ENCODE peak calls at places on chromosomes 13 and 19, in four cellular contexts. U is K562, G is GM12878, V is SK-N-SH. K is an unnamed sample.

GRCh38 chr13:82569581-82569980 is 1312.7 kb downstream of the SLITRK1 start:
- DNase-seq in G (no peak), V (no peak), U (no peak), K (no peak)

GRCh38 chr19:57334191-57334590 is 13.9 kb downstream of the ZNF543 start:
- DNase-seq in U (no peak), V (no peak), G (no peak), K (no peak)

GRCh38 chr13:20495087-20496023 is 30.3 kb downstream of the CRYL1 start:
- DNase-seq in G (peak; percentile 40), U (peak; percentile 50), V (peak; percentile 74), K (peak; percentile 68)

GRCh38 chr13:93708323-93709075 is 481.9 kb downstream of the GPC6 start:
- DNase-seq in G (no peak), V (no peak), U (no peak), K (no peak)

GRCh38 chr13:114079601-114080536 is 52.6 kb downstream of the RASA3 start:
- DNase-seq in G (no peak), V (no peak), U (no peak), K (no peak)

GRCh38 chr19:33465371-33465770 is 56.2 kb downstream of the PEPD start:
- DNase-seq in V (no peak), U (no peak), G (no peak), K (no peak)

GRCh38 chr13:67228031-67228430 is 2.1 kb downstream of the PCDH9 start:
- DNase-seq in G (no peak), U (no peak), V (no peak), K (no peak)

GRCh38 chr13:48094404-48094780 is 512 bp downstream of the MED4 start:
- DNase-seq in G (no peak), U (peak; percentile 21), V (no peak), K (no peak)

GRCh38 chr13:48901786-48902185 is 73.9 kb upstream of the FNDC3A start:
- DNase-seq in U (no peak), V (no peak), G (no peak), K (no peak)

GRCh38 chr19:6260912-6261636 is 18.7 kb downstream of the MLLT1 start:
- DNase-seq in G (no peak), U (peak; percentile 60), V (peak; percentile 84), K (peak; percentile 38)

GRCh38 chr13:45596800-45597484 is 18.6 kb downstream of the ERICH6B start:
- DNase-seq in U (no peak), V (no peak), G (no peak), K (no peak)

GRCh38 chr19:49565261-49565660 is 15.1 kb downstream of the NOSIP start:
- DNase-seq in U (no peak), G (no peak), V (no peak), K (no peak)

GRCh38 chr19:29379257-29379986 is 146.4 kb upstream of the VSTM2B start:
- DNase-seq in V (no peak), G (no peak), U (no peak), K (peak; percentile 26)

GRCh38 chr13:35992964-35993363 is 138.2 kb downstream of the DCLK1 start:
- DNase-seq in U (no peak), V (no peak), G (no peak), K (no peak)

GRCh38 chr13:44422755-44423643 is 49.4 kb downstream of the SERP2 start:
- DNase-seq in U (no peak), G (no peak), V (no peak), K (no peak)

GRCh38 chr13:102757006-102757405 is 16.6 kb downstream of the TEX30 start:
- DNase-seq in V (no peak), U (no peak), G (no peak), K (no peak)

GRCh38 chr13:32309312-32309711 is 5.9 kb downstream of the ZAR1L start:
- DNase-seq in V (no peak), G (no peak), U (no peak), K (no peak)

GRCh38 chr13:88751994-88752393 is 1080.8 kb downstream of the SLITRK5 start:
- DNase-seq in V (no peak), U (no peak), G (no peak), K (no peak)

GRCh38 chr13:50512602-50513527 is 330.6 kb downstream of the DLEU7 start:
- DNase-seq in V (no peak), U (peak; percentile 25), G (no peak), K (no peak)

GRCh38 chr19:51727349-51727880 is 3.6 kb upstream of the HAS1 start:
- DNase-seq in V (no peak), U (no peak), G (no peak), K (no peak)

GRCh38 chr13:25727250-25727649 is 324.6 kb downstream of the SHISA2 start:
- DNase-seq in V (no peak), U (no peak), G (no peak), K (no peak)

GRCh38 chr19:48396010-48396870 is 2.8 kb downstream of the GRIN2D start:
- DNase-seq in U (peak; percentile 35), G (no peak), V (no peak), K (no peak)

GRCh38 chr19:12788682-12789097 is 2.6 kb upstream of the JUNB start:
- DNase-seq in V (peak; percentile 88), U (peak; percentile 53), G (peak; percentile 84), K (no peak)

GRCh38 chr19:17721821-17722220 is 2.5 kb downstream of the MAP1S start:
- DNase-seq in V (no peak), U (no peak), G (no peak), K (no peak)

GRCh38 chr13:99774644-99775043 is 196.9 kb downstream of the ZIC5 start:
- DNase-seq in U (no peak), G (no peak), V (no peak), K (no peak)

GRCh38 chr19:13275016-13275722 is 125.0 kb downstream of the IER2 start:
- DNase-seq in G (no peak), V (no peak), U (no peak), K (no peak)

GRCh38 chr19:16509141-16510061 is 13.2 kb downstream of the C19orf44 start:
- DNase-seq in U (no peak), G (no peak), V (peak; percentile 1), K (no peak)

GRCh38 chr19:2497186-2497585 is 21.3 kb downstream of the GADD45B start:
- DNase-seq in G (no peak), U (no peak), V (no peak), K (no peak)

GRCh38 chr13:100493418-100493817 is 95.2 kb downstream of the GGACT start:
- DNase-seq in V (no peak), U (no peak), G (no peak), K (no peak)

GRCh38 chr19:53877361-53877766 is 4.6 kb upstream of the PRKCG start:
- DNase-seq in G (no peak), V (no peak), U (no peak), K (no peak)

GRCh38 chr19:38684862-38685665 is 37.6 kb downstream of the ACTN4 start:
- DNase-seq in U (no peak), V (no peak), G (no peak), K (no peak)

GRCh38 chr19:38686530-38686888 is 39.1 kb downstream of the ACTN4 start:
- DNase-seq in V (no peak), U (no peak), G (peak; percentile 53), K (no peak)

GRCh38 chr19:38684078-38684861 is 36.8 kb downstream of the ACTN4 start:
- DNase-seq in V (no peak), U (peak; percentile 56), G (no peak), K (no peak)

GRCh38 chr19:38687837-38688378 is 40.5 kb downstream of the ACTN4 start:
- DNase-seq in G (no peak), U (no peak), V (no peak), K (no peak)

DNA sequence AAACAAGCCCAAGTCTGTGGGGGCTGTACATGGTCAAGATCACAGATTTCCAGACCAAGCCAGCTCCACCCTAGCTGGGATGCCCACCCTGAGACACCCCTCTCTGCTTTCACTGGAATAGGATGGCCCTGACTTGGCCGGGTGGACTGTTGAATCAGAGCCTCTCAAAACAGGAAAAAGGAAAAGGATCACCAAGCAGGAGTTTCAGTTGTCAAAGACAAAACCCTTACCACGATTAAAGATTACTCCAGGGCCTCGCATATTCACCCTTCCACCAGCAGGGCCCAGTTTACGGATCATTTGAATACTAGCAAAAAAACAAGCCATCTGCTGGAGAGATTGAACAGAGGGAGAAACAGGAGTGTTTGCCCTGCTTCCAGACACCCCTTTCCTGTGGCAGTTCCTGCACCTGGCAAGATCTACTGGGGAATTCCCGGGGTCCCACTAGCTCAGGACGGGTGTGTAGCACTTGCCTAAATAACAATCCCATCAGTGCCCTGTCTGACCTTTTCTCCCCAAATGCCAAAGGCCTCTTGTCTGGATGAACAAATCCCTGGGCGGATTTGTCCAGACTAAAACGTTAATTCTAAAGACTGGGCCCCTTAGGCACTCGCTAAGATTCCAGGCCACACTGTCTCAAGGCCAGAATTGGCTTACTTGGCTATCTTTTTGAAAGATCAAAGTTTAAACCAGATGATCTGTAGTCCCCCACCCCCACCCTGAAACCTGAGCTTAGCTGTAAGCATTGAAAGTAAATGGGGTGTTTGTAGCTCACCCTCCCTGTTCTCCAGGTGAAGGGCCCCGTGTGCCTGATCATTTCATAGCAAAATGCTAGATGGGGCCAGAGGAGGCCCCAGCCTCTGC is 38.4 kb downstream of the ACTN4 start:
- DNase-seq in V (peak; percentile 56), G (no peak), U (peak; percentile 44), K (no peak)
- TF ChIP-seq NRF1 in V (no peak), G (no peak), U (no peak), K (no peak)

GRCh38 chr13:47033216-47033615 is 136.4 kb upstream of the HTR2A start:
- DNase-seq in V (no peak), G (no peak), U (peak; percentile 4), K (no peak)
- TF ChIP-seq USF2 in V (no peak), G (no peak), U (no peak), K (no peak)

GRCh38 chr19:39157275-39157996 is 31.9 kb downstream of the PAK4 start:
- DNase-seq in U (no peak), V (no peak), G (no peak), K (no peak)
- TF ChIP-seq NRF1 in U (no peak), V (no peak), G (no peak), K (no peak)

GRCh38 chr19:9498183-9498902 is at the start of gene ZNF560:
- DNase-seq in U (peak; percentile 11), V (peak; percentile 56), G (no peak), K (no peak)
- TF ChIP-seq USF2 in U (no peak), V (no peak), G (no peak), K (no peak)

GRCh38 chr19:14369399-14370168 is 11.7 kb upstream of the ADGRE5 start:
- DNase-seq in G (no peak), V (no peak), U (peak; percentile 30), K (no peak)
- TF ChIP-seq NRF1 in G (no peak), V (no peak), U (peak; percentile 12), K (no peak)